ENCODE peak calls at places on chromosomes 4 and X, in ten cellular contexts. P is breast epithelium, I is suprapubic skin, E is A549, K is IMR-90, Y is body of pancreas, G is adrenal gland, D is tibial nerve, R is HCT116, V is heart left ventricle. U is an unnamed sample. For H3K4me1, the result is how much of the 10 kb centered on the place peaks cover.

GRCh38 chrX:40012800-40013682 is 84.7 kb downstream of the BCOR start:
- DNase-seq in P (peak), I (peak), E (peak), K (peak), Y (peak), G (peak), D (peak), R (no peak), V (peak), U (peak)

GRCh38 chrX:125681058-125681457 is 361.4 kb downstream of the TEX13C start:
- DNase-seq in P (no peak), I (no peak), E (no peak), K (no peak), Y (no peak), G (no peak), D (no peak), R (no peak), V (no peak), U (no peak)

GRCh38 chr4:96164814-96165351 is 325.0 kb downstream of the PDHA2 start:
- DNase-seq in P (no peak), I (no peak), E (no peak), K (peak), Y (no peak), G (peak), D (no peak), R (no peak), V (no peak), U (no peak)

GRCh38 chrX:97704474-97704873 is 820.8 kb downstream of the RPA4 start:
- DNase-seq in P (no peak), I (no peak), E (no peak), K (no peak), Y (no peak), G (no peak), D (no peak), R (no peak), V (no peak), U (no peak)

GRCh38 chr4:978957-979701 is 5.8 kb upstream of the DGKQ start:
- DNase-seq in P (no peak), I (no peak), E (no peak), K (peak), Y (no peak), G (no peak), D (no peak), R (no peak), V (no peak), U (no peak)

GRCh38 chr4:5795580-5795979 is 84.6 kb downstream of the EVC start:
- DNase-seq in P (no peak), I (no peak), E (no peak), K (no peak), Y (no peak), G (no peak), D (no peak), R (no peak), V (no peak), U (no peak)

GRCh38 chrX:295136-295535 is 14.0 kb downstream of the PLCXD1 start:
- DNase-seq in P (peak), I (peak), E (no peak), K (no peak), Y (no peak), G (no peak), D (no peak), R (no peak), V (peak), U (no peak)

GRCh38 chr4:101125045-101125713 is 222.1 kb downstream of the PPP3CA start:
- DNase-seq in P (no peak), I (no peak), E (no peak), K (no peak), Y (no peak), G (no peak), D (no peak), R (no peak), V (no peak), U (no peak)

GRCh38 chrX:39577976-39578962 is 519.5 kb downstream of the BCOR start:
- DNase-seq in P (no peak), I (no peak), E (no peak), K (no peak), Y (no peak), G (no peak), D (peak), R (no peak), V (peak), U (no peak)

GRCh38 chr4:142512161-142512560 is 333.9 kb downstream of the INPP4B start:
- DNase-seq in P (no peak), I (no peak), E (no peak), K (peak), Y (no peak), G (no peak), D (no peak), R (no peak), V (no peak), U (no peak)

GRCh38 chrX:12894074-12894691 is 12.2 kb upstream of the TLR8 start:
- DNase-seq in P (no peak), I (no peak), E (peak), K (peak), Y (no peak), G (peak), D (no peak), R (peak), V (peak), U (peak)

GRCh38 chrX:152831391-152831790 is 528 bp downstream of the NSDHL start:
- DNase-seq in P (no peak), I (no peak), E (no peak), K (no peak), Y (no peak), G (no peak), D (no peak), R (no peak), V (no peak), U (no peak)

GRCh38 chr4:66045913-66046312 is 375.6 kb upstream of the EPHA5 start:
- DNase-seq in P (no peak), I (no peak), E (no peak), K (no peak), Y (no peak), G (no peak), D (no peak), R (no peak), V (no peak), U (no peak)

GRCh38 chrX:65196758-65197371 is 220.6 kb upstream of the ZC4H2 start:
- DNase-seq in P (no peak), I (no peak), E (peak), K (no peak), Y (peak), G (no peak), D (peak), R (no peak), V (no peak), U (peak)

GRCh38 chr4:81622474-81623198 is 150.9 kb upstream of the RASGEF1B start:
- DNase-seq in P (no peak), I (no peak), E (no peak), K (no peak), Y (no peak), G (no peak), D (no peak), R (no peak), V (no peak), U (no peak)

GRCh38 chr4:108425988-108426387 is 194.4 kb upstream of the RPL34 start:
- DNase-seq in P (no peak), I (no peak), E (no peak), K (peak), Y (no peak), G (no peak), D (no peak), R (no peak), V (no peak), U (no peak)

GRCh38 chrX:52867610-52868348 is at the start of gene XAGE3:
- DNase-seq in P (no peak), I (no peak), E (no peak), K (no peak), Y (no peak), G (no peak), D (no peak), R (no peak), V (no peak), U (no peak)

GRCh38 chrX:44944894-44945293 is 71.9 kb downstream of the KDM6A start:
- DNase-seq in P (no peak), I (no peak), E (no peak), K (no peak), Y (no peak), G (no peak), D (no peak), R (no peak), V (no peak), U (no peak)

GRCh38 chrX:44105228-44105913 is 132.2 kb upstream of the NDP start:
- DNase-seq in P (no peak), I (no peak), E (no peak), K (no peak), Y (no peak), G (no peak), D (no peak), R (no peak), V (no peak), U (no peak)

GRCh38 chrX:41750720-41751119 is 26.7 kb downstream of the GPR82 start:
- DNase-seq in P (no peak), I (no peak), E (no peak), K (no peak), Y (no peak), G (no peak), D (no peak), R (no peak), V (no peak), U (no peak)

GRCh38 chrX:87621697-87622096 is 104.1 kb downstream of the KLHL4 start:
- DNase-seq in P (no peak), I (no peak), E (no peak), K (no peak), Y (no peak), G (peak), D (no peak), R (no peak), V (no peak), U (no peak)

GRCh38 chr4:101222156-101222845 is 125.0 kb downstream of the PPP3CA start:
- DNase-seq in P (no peak), I (no peak), E (no peak), K (peak), Y (no peak), G (no peak), D (no peak), R (no peak), V (no peak), U (no peak)

GRCh38 chr4:113434247-113434587 is 327.3 kb downstream of the CAMK2D start:
- DNase-seq in P (no peak), I (no peak), E (no peak), K (peak), Y (no peak), G (no peak), D (no peak), R (no peak), V (no peak), U (no peak)

GRCh38 chrX:46381630-46382029 is 163.6 kb downstream of the ZNF674 start:
- DNase-seq in P (no peak), I (no peak), E (no peak), K (peak), Y (no peak), G (peak), D (no peak), R (peak), V (no peak), U (peak)

GRCh38 chr4:158871050-158871724 is 102.4 kb downstream of the FNIP2 start:
- DNase-seq in P (no peak), I (no peak), E (no peak), K (no peak), Y (no peak), G (no peak), D (no peak), R (no peak), V (no peak), U (no peak)

GRCh38 chrX:103828529-103828928 is 3.5 kb downstream of the RAB9B start:
- DNase-seq in P (no peak), I (no peak), E (no peak), K (no peak), Y (no peak), G (no peak), D (no peak), R (no peak), V (no peak), U (no peak)

GRCh38 chrX:103830848-103831247 is 1.2 kb downstream of the RAB9B start:
- DNase-seq in P (no peak), I (no peak), E (no peak), K (no peak), Y (no peak), G (no peak), D (no peak), R (no peak), V (no peak), U (no peak)

GRCh38 chrX:103831342-103831802 is 685 bp downstream of the RAB9B start:
- DNase-seq in P (no peak), I (no peak), E (peak), K (no peak), Y (no peak), G (peak), D (no peak), R (no peak), V (peak), U (no peak)

DNA sequence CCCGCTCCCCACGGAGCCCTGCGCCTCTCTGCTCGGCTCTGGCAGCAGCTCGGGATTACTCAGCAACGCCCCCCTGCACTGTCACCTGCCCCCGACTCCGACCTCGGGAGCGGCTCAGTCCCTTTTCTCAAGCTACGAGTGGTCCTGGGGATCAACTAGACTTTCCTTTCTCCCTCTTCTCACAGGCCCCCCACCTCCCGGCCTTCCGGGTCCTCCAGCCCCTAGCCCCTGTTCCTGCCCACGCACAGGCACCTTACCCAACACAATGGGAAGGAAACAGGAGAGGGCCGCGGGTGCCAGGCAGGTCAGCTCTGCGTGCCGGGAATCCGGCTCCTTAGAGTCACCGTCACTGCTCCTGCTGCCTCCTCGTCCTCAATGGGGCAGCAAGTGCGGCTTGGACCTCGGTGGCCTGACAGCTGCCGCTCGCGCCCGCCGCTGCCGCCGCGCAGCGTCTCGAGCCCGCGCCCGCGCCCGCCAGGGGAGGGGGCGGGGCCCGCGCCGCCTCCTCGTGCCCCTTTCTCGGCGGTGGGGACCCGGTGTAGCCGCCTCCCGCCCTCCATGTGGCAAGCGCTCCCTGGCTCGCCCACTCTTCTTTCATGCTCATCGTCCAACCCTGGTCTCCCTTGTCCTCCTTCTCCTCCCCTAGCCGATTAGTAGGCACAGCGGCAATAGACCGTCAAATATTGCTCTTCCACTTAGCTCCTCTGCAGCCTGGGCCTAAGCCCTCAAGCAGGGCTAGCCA is at the start of gene RAB9B:
- DNase-seq in P (peak), I (peak), E (no peak), K (peak), Y (peak), G (peak), D (peak), R (no peak), V (peak), U (peak)
- H3K27ac ChIP-seq in P (peak), I (no peak), E (no peak), K (no peak), Y (no peak), G (peak), D (peak), R (no peak), V (peak), U (no peak)

GRCh38 chr4:176193126-176193525 is 2.3 kb downstream of the SPATA4 start:
- DNase-seq in P (no peak), I (no peak), E (no peak), K (peak), Y (no peak), G (no peak), D (no peak), R (no peak), V (no peak), U (no peak)
- H3K4me1 ChIP-seq in P (under half), I (under half), E (under half), K (under half), Y (under half), G (under half), D (under half), R (under half), V (under half), U (under half)

GRCh38 chrX:132491191-132491590 is 2.4 kb upstream of the MBNL3 start:
- DNase-seq in P (no peak), I (no peak), E (no peak), K (no peak), Y (peak), G (peak), D (no peak), R (no peak), V (no peak), U (no peak)
- TF ChIP-seq POLR2A in P (no peak), I (no peak), E (no peak), K (no peak), Y (peak), G (no peak), D (no peak), R (no peak), V (no peak), U (no peak)

GRCh38 chr4:6910340-6910959 is 824 bp downstream of the TBC1D14 start:
- DNase-seq in P (no peak), I (no peak), E (peak), K (no peak), Y (no peak), G (peak), D (no peak), R (no peak), V (no peak), U (no peak)

GRCh38 chr4:6908397-6909112 is 1.1 kb upstream of the TBC1D14 start:
- DNase-seq in P (no peak), I (no peak), E (no peak), K (peak), Y (no peak), G (no peak), D (no peak), R (no peak), V (no peak), U (no peak)

GRCh38 chr4:6910960-6911874 is 1.6 kb downstream of the TBC1D14 start:
- DNase-seq in P (no peak), I (no peak), E (no peak), K (no peak), Y (no peak), G (no peak), D (no peak), R (no peak), V (no peak), U (no peak)

GRCh38 chr4:6909113-6909969 is at the start of gene TBC1D14:
- DNase-seq in P (peak), I (peak), E (peak), K (peak), Y (peak), G (peak), D (peak), R (peak), V (peak), U (peak)

DNA sequence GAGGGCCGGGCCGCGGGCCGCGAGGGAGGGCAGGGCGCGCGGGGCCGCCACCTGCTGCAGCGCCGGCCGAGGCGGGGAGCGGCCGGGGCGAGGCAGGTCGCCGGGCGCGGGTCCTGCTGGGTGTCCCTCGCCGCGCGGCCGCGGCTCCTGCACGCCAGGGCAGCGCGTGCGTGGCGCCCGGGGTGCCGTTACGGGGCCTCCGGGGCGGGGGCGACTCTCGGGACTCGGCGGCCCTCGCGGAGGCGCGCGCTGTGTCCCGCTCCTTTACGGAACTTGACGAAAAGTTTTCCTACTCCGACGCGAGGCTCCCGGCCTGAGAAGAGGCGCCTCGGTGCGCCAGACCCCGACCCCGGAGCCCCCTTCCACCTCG is 329 bp downstream of the TBC1D14 start:
- DNase-seq in P (no peak), I (no peak), E (peak), K (no peak), Y (no peak), G (no peak), D (no peak), R (no peak), V (peak), U (peak)
- H3K27ac ChIP-seq in P (peak), I (peak), E (peak), K (no peak), Y (peak), G (peak), D (peak), R (peak), V (peak), U (peak)

DNA sequence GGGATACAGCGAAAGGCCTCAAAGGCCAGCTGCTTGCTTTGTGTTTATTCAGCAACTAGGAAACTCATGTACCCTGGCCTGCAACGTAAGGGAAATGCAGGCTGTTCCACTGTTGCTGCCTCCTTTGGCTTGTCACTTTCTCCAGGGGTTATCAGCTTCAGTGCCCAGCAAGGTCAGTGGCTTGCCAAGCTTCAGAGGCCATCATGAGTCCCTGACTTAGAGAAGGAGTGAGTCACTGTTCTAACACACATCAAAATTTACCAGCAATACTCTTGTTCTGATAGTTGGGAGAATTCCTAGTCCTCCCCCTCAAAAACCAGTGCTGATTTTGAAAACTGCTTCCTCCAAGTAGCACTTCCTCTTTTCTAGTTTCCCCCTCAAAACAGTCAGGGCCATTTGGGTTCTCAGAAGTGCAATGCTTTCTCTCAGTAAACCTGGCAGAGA is 250.8 kb downstream of the ARHGAP24 start:
- DNase-seq in P (no peak), I (no peak), E (no peak), K (no peak), Y (peak), G (peak), D (no peak), R (no peak), V (peak), U (peak)
- H3K4me1 ChIP-seq in P (under half), I (under half), E (under half), K (under half), Y (under half), G (under half), D (under half), R (under half), V (under half), U (under half)